ENCODE peak calls at places on chromosome 17, in eight cellular contexts. P is IMR-90, N is RPMI7951, V is ACHN, W is AG10803, Z is brain microvascular endothelial cell, L is T follicular helper cell, M is astrocyte of the spinal cord. H is an unnamed sample.

GRCh38 chr17:1029912-1030656 is 33.2 kb downstream of the TIMM22 start:
- DNase-seq in P (no peak), N (no peak), V (no peak), W (no peak), Z (no peak), L (no peak), M (no peak), H (no peak)

GRCh38 chr17:45388604-45389325 is 43.9 kb downstream of the ARHGAP27 start:
- DNase-seq in P (peak; percentile 62), N (peak; percentile 64), V (no peak), W (peak; percentile 22), Z (peak; percentile 19), L (no peak), M (no peak), H (no peak)

GRCh38 chr17:17401271-17401781 is 75.5 kb upstream of the MED9 start:
- DNase-seq in P (no peak), N (peak; percentile 51), V (peak; percentile 45), W (peak; percentile 33), Z (no peak), L (no peak), M (no peak), H (no peak)

GRCh38 chr17:76199466-76199865 is 40.8 kb downstream of the RNF157 start:
- DNase-seq in P (no peak), N (no peak), V (no peak), W (no peak), Z (no peak), L (peak; percentile 68), M (no peak), H (peak; percentile 66)

GRCh38 chr17:11170901-11171300 is 70.1 kb upstream of the SHISA6 start:
- DNase-seq in P (no peak), N (no peak), V (no peak), W (no peak), Z (no peak), L (no peak), M (no peak), H (no peak)

GRCh38 chr17:73342057-73342522 is 30.3 kb upstream of the CDC42EP4 start:
- DNase-seq in P (peak; percentile 88), N (peak; percentile 87), V (peak; percentile 88), W (peak; percentile 87), Z (peak; percentile 64), L (no peak), M (peak; percentile 90), H (no peak)

GRCh38 chr17:51733166-51733565 is 425.3 kb downstream of the CA10 start:
- DNase-seq in P (no peak), N (no peak), V (no peak), W (no peak), Z (no peak), L (no peak), M (no peak), H (no peak)

GRCh38 chr17:4587195-4587594 is 2.9 kb downstream of the SMTNL2 start:
- DNase-seq in P (no peak), N (no peak), V (no peak), W (no peak), Z (no peak), L (no peak), M (no peak), H (no peak)

GRCh38 chr17:81300586-81301155 is 5.6 kb upstream of the SLC38A10 start:
- DNase-seq in P (no peak), N (no peak), V (no peak), W (no peak), Z (no peak), L (no peak), M (no peak), H (no peak)

GRCh38 chr17:17765359-17765758 is 71.4 kb downstream of the SREBF1 start:
- DNase-seq in P (peak; percentile 62), N (no peak), V (no peak), W (no peak), Z (no peak), L (no peak), M (peak; percentile 24), H (no peak)

GRCh38 chr17:10612957-10613744 is 44.0 kb downstream of the MYH3 start:
- DNase-seq in P (peak; percentile 45), N (no peak), V (no peak), W (peak; percentile 93), Z (no peak), L (no peak), M (peak; percentile 33), H (no peak)

GRCh38 chr17:42120161-42121065 is 754 bp downstream of the KAT2A start:
- DNase-seq in P (no peak), N (no peak), V (no peak), W (no peak), Z (no peak), L (no peak), M (no peak), H (no peak)

GRCh38 chr17:36940313-36941264 is 3.3 kb downstream of the LHX1 start:
- DNase-seq in P (no peak), N (no peak), V (no peak), W (no peak), Z (no peak), L (no peak), M (no peak), H (no peak)

GRCh38 chr17:57861737-57862409 is 12.0 kb upstream of the MRPS23 start:
- DNase-seq in P (no peak), N (peak; percentile 80), V (peak; percentile 92), W (peak; percentile 41), Z (no peak), L (no peak), M (no peak), H (no peak)